ENCODE peak calls at places on chromosomes 2 and 18, in nine cellular contexts. K is naive thymus-derived CD4-positive, alpha-beta T cell; O is OCI-LY7; I is SJCRH30; L is heart right ventricle; P is CD4-positive, CD25-positive, alpha-beta regulatory T cell; M is mesendoderm; Q is DND-41; X is endodermal cell. C is an unnamed sample. For H3K36me3, the result is how much of the 10 kb centered on the place peaks cover.

GRCh38 chr2:153101187-153101586 is 377.4 kb downstream of the RPRM start:
- DNase-seq in X (no peak), K (no peak), Q (no peak), L (no peak), P (no peak), I (no peak), M (peak), O (no peak), C (no peak)

GRCh38 chr2:3971313-3972192 is 268.2 kb downstream of the DCDC2C start:
- DNase-seq in I (no peak), O (no peak), X (no peak), P (no peak), L (no peak), Q (no peak), M (no peak), K (no peak), C (no peak)

GRCh38 chr18:77566604-77567003 is 317.0 kb downstream of the GALR1 start:
- DNase-seq in P (no peak), K (no peak), Q (no peak), X (no peak), L (no peak), M (no peak), I (no peak), O (no peak), C (no peak)

GRCh38 chr2:181123798-181124217 is 143.4 kb downstream of the UBE2E3 start:
- DNase-seq in X (peak), K (peak), Q (peak), I (no peak), M (peak), P (peak), O (peak), L (no peak), C (no peak)

GRCh38 chr2:65265090-65266045 is 37.7 kb downstream of the ACTR2 start:
- DNase-seq in L (peak), O (peak), X (peak), M (peak), Q (peak), K (peak), P (no peak), I (peak), C (peak)

GRCh38 chr2:36461039-36461681 is 105.6 kb downstream of the CRIM1 start:
- DNase-seq in P (no peak), M (peak), X (no peak), L (no peak), K (no peak), I (no peak), Q (no peak), O (peak), C (peak)

GRCh38 chr2:117801826-117802225 is 12.7 kb upstream of the DDX18 start:
- DNase-seq in Q (no peak), K (no peak), P (no peak), M (no peak), L (no peak), O (no peak), I (no peak), X (no peak), C (peak)

GRCh38 chr2:50614056-50614455 is 417.9 kb downstream of the NRXN1 start:
- DNase-seq in I (no peak), P (no peak), X (no peak), L (no peak), O (no peak), K (no peak), Q (no peak), M (no peak), C (peak)

GRCh38 chr2:68811364-68811763 is 59.8 kb downstream of the BMP10 start:
- DNase-seq in O (no peak), M (no peak), L (peak), P (no peak), I (peak), K (no peak), X (no peak), Q (no peak), C (peak)

GRCh38 chr2:144183744-144184143 is 336.2 kb downstream of the ZEB2 start:
- DNase-seq in O (peak), X (no peak), I (no peak), L (no peak), M (peak), Q (peak), P (peak), K (peak), C (peak)

DNA sequence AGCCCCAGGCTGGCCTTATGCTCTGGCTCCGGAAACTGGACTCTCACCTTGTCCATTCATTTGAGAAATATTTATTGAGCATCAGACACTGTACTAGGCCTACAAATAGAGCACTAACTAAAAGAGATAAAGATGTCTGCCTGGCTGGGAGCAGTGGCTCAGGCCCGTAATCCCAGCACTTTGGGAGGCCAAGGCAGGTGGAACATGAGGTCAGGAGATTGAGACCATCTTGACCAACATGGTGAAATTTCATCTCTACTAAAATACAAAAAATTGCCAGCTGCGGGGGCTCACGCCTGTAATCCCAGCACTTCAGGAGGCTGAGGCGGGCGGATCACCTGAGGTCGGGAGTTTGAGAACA is 7.6 kb upstream of the MRPL33 start:
- DNase-seq in X (no peak), O (no peak), L (no peak), K (no peak), I (no peak), M (no peak), P (no peak), Q (no peak), C (no peak)
- H3K36me3 ChIP-seq in X (under half), O (under half), L (under half), K (under half), I (under half), M (under half), P (under half), Q (under half), C (under half)

DNA sequence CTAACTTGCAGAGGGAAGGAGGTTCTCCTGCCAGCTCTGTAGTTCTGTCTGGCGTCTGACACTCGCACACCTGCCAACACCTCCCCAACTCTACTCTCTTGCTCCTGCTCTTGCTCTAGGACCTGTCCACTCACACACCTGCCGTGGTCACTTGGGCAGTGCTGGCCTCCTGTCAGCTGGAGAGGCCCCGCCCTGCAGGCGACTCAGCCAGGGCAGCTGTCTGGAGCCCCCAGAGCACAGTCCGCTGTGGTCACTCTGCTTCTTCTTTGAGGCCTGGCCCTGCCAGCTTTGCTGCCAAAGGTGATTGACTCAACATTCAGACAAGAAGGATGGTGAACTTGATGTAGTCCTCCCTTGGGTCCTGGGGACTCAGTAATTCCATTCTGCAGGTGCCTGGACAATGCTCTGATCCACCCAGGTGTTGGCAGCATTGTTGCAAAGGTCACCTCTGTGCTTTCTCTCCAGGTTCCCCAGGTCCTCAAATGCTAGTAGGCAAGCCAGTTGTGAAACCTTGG is 18.7 kb downstream of the TPO start:
- DNase-seq in O (no peak), L (no peak), P (no peak), K (no peak), X (no peak), I (no peak), M (no peak), Q (no peak), C (no peak)
- H3K36me3 ChIP-seq in O (under half), L (under half), P (under half), K (under half), X (under half), I (under half), M (under half), Q (under half), C (under half)

DNA sequence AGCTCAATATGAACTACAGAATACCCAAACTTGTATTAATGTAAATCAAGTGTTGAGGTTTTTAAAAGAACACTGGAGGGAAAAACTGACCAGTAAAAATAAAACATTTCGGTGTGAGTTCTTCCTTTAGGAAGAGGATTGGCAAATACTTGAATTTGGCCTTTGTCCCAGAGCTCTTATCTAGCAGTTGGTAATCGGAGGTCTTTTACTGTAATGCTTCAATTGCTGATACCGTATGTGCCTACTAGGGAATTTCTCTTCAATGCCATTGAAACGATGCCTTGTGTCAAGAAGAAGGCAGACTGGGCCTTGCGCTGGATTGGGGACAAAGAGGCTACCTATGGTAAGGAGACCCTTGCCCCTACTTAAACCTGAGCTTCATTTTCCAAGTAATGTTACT is 4.1 kb downstream of the RRM2 start:
- DNase-seq in M (no peak), K (no peak), X (no peak), P (no peak), I (no peak), L (no peak), O (no peak), Q (no peak), C (peak)
- H3K36me3 ChIP-seq in M (under half), K (under half), X (half or more), P (under half), I (half or more), L (under half), O (half or more), Q (half or more), C (under half)

GRCh38 chr18:64167408-64167807 is 18.5 kb upstream of the LINC00305 start:
- DNase-seq in X (no peak), I (no peak), M (no peak), K (no peak), P (no peak), L (no peak), O (no peak), Q (no peak), C (no peak)
- H3K36me3 ChIP-seq in X (under half), I (under half), M (under half), K (under half), P (under half), L (under half), O (under half), Q (under half), C (under half)

GRCh38 chr2:25074826-25075225 is 33.0 kb downstream of the EFR3B start:
- DNase-seq in O (no peak), M (no peak), L (no peak), I (no peak), X (no peak), K (no peak), P (no peak), Q (no peak), C (no peak)

GRCh38 chr2:25077792-25078170 is 35.9 kb downstream of the EFR3B start:
- DNase-seq in P (no peak), I (no peak), Q (no peak), O (no peak), L (no peak), X (no peak), K (no peak), M (no peak), C (no peak)

GRCh38 chr2:25079050-25079635 is 37.3 kb downstream of the EFR3B start:
- DNase-seq in O (no peak), L (no peak), P (no peak), I (no peak), K (no peak), M (no peak), Q (no peak), X (no peak), C (no peak)

GRCh38 chr2:25076749-25077148 is 34.9 kb downstream of the EFR3B start:
- DNase-seq in L (no peak), Q (no peak), P (no peak), M (no peak), O (no peak), X (no peak), I (no peak), K (no peak), C (no peak)

DNA sequence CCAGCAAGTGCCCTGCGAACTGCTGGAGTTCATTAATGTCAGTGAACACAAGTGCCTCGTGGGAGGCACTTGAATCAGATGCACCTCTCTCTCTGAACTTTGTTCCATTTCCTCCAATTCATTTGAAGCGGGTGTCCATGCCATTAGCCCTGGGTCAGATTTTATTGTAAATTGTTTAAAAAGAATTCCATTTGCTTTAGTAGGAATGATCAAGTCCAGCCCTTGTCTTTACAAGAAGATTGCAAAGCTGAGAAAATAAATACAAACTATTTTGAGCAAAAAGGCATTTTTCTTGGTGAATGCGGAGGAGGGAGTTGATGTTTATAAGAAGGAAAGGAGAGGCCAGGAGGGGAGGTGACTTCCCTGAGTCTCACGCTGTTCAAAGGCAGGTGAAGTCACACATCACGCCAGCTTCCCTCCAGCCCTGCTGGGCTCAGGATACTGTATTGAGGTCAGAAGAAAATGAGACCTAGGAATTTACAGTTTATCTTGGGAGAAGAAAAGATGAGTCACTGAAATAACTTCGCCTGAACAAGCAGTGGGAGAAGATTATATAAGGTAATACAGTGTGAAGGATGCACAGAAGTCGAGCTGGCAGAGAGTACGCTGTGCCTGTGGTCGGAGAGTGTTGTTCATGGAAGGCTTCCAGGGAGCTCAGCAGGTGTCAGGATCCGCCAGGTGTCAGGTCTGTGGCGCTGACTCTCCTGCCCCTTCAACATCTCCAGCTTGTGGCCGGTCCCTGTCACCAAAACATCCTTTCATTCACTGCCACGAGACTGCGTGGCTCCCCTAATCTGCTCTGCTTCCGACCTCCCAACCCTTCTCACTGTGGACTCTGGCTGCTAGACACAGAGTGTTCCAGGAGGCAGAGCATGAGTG is 36.5 kb downstream of the EFR3B start:
- DNase-seq in X (peak), P (no peak), I (peak), Q (no peak), K (no peak), L (peak), M (peak), O (no peak), C (peak)
- H3K36me3 ChIP-seq in X (under half), P (under half), I (under half), Q (under half), K (under half), L (under half), M (under half), O (under half), C (under half)

DNA sequence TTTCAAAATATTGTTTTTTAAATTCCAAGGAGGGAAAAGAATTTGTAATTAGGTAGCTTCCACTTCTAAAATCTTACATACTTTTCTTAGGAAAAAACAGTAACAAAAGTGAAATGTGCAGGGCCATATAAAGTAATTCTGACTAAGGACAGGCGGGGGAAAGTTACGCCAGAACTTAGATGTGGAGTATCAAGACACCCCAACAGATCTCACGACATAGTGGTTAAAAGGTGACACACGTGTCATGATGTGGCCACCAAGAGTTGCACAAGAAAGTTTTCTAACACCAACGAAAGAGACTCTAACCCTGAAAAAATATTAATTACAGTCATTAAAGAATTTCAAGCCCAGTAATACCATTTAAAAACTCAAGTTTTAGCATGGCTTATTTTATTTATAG is 51.0 kb downstream of the KIDINS220 start:
- DNase-seq in Q (no peak), M (no peak), P (no peak), X (no peak), I (no peak), O (no peak), L (no peak), K (no peak), C (no peak)
- H3K36me3 ChIP-seq in Q (half or more), M (under half), P (half or more), X (half or more), I (under half), O (under half), L (half or more), K (under half), C (half or more)

DNA sequence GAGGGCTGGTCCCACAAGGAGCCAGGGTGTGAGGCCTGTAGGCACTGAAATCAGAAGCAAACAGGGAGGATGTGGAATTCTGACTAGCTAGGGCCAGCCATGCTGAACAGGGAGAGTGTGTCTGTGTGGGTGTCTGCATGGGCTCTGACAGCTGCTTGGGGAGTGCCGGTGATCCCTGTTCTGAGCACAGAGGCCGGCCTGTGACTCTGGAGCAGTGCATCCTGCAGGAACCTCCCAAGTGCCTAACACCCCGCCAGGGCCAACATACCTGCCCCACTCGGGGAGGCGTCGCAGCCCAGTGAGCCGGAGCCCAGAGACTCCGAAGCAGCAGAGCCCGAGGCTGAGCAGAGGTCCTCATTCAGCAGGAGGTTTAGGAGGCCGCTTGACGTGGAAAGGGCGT is 11.5 kb upstream of the HES6 start:
- DNase-seq in I (no peak), L (no peak), M (no peak), P (no peak), Q (no peak), K (no peak), X (no peak), O (no peak), C (no peak)
- H3K36me3 ChIP-seq in I (under half), L (half or more), M (under half), P (under half), Q (half or more), K (under half), X (half or more), O (under half), C (under half)

GRCh38 chr2:95709831-95710230 is 118.0 kb downstream of the TRIM43 start:
- DNase-seq in X (no peak), P (no peak), L (no peak), K (no peak), I (no peak), O (no peak), M (no peak), Q (no peak), C (no peak)
- H3K36me3 ChIP-seq in X (under half), P (under half), L (under half), K (under half), I (under half), O (under half), M (under half), Q (under half), C (under half)

C was measured in adipocyte.